ENCODE peak calls at places on chromosomes 6 and 20, in nine cellular contexts. Y is HCT116, S is spleen, F is K562, V is HepG2, O is endothelial cell of umbilical vein, Q is stomach, M is sigmoid colon, X is breast epithelium. U is an unnamed sample.

GRCh38 chr20:40650707-40651106 is 38.3 kb downstream of the MAFB start:
- DNase-seq in Y (no peak), S (no peak), F (no peak), V (no peak), O (peak), Q (no peak), M (no peak), X (no peak), U (no peak)

GRCh38 chr6:124968401-124968800 is 6.2 kb downstream of the RNF217 start:
- DNase-seq in Y (no peak), S (no peak), F (no peak), V (no peak), O (no peak), Q (no peak), M (no peak), X (no peak), U (no peak)

GRCh38 chr6:31383149-31383548 is 20.2 kb upstream of the MICA start:
- DNase-seq in Y (no peak), S (no peak), F (no peak), V (no peak), O (no peak), Q (no peak), M (no peak), X (no peak), U (no peak)

GRCh38 chr6:74368746-74369145 is 672.7 kb downstream of the CD109 start:
- DNase-seq in Y (no peak), S (no peak), F (no peak), V (no peak), O (no peak), Q (no peak), M (no peak), X (no peak), U (no peak)

GRCh38 chr6:168297643-168298042 is 21.9 kb downstream of the DACT2 start:
- DNase-seq in Y (no peak), S (peak), F (no peak), V (no peak), O (no peak), Q (no peak), M (no peak), X (no peak), U (no peak)

GRCh38 chr6:14066782-14067406 is 50.7 kb upstream of the CD83 start:
- DNase-seq in Y (peak), S (no peak), F (peak), V (peak), O (peak), Q (no peak), M (no peak), X (no peak), U (no peak)

GRCh38 chr6:68572525-68572924 is 62.6 kb upstream of the ADGRB3 start:
- DNase-seq in Y (no peak), S (no peak), F (peak), V (peak), O (no peak), Q (no peak), M (no peak), X (no peak), U (peak)

GRCh38 chr6:169380493-169380892 is 126.8 kb upstream of the THBS2 start:
- DNase-seq in Y (no peak), S (no peak), F (no peak), V (no peak), O (no peak), Q (no peak), M (no peak), X (no peak), U (no peak)

GRCh38 chr6:74578339-74578738 is 627.5 kb downstream of the COL12A1 start:
- DNase-seq in Y (no peak), S (no peak), F (no peak), V (no peak), O (peak), Q (no peak), M (no peak), X (no peak), U (no peak)

GRCh38 chr6:29829766-29830165 is 2.1 kb downstream of the HLA-G start:
- DNase-seq in Y (no peak), S (no peak), F (no peak), V (no peak), O (no peak), Q (no peak), M (no peak), X (no peak), U (no peak)

GRCh38 chr20:45289942-45290676 is 16.5 kb upstream of the RBPJL start:
- DNase-seq in Y (no peak), S (no peak), F (no peak), V (no peak), O (no peak), Q (no peak), M (no peak), X (no peak), U (no peak)

GRCh38 chr6:79158856-79159516 is 75.5 kb downstream of the HMGN3 start:
- DNase-seq in Y (no peak), S (no peak), F (no peak), V (peak), O (no peak), Q (no peak), M (no peak), X (no peak), U (no peak)

GRCh38 chr6:135212935-135213334 is 31.8 kb downstream of the MYB start:
- DNase-seq in Y (no peak), S (no peak), F (no peak), V (no peak), O (no peak), Q (no peak), M (no peak), X (no peak), U (no peak)

GRCh38 chr6:116975600-116975999 is 98.6 kb downstream of the RFX6 start:
- DNase-seq in Y (no peak), S (no peak), F (no peak), V (no peak), O (no peak), Q (no peak), M (no peak), X (no peak), U (no peak)

GRCh38 chr20:35145141-35145564 is 2.0 kb downstream of the EDEM2 start:
- DNase-seq in Y (peak), S (no peak), F (peak), V (peak), O (peak), Q (no peak), M (no peak), X (no peak), U (no peak)

GRCh38 chr20:571754-572331 is 28.3 kb upstream of the CSNK2A1 start:
- DNase-seq in Y (no peak), S (no peak), F (peak), V (no peak), O (no peak), Q (peak), M (peak), X (peak), U (peak)

GRCh38 chr6:147759088-147759487 is 250.6 kb downstream of the SAMD5 start:
- DNase-seq in Y (no peak), S (no peak), F (no peak), V (no peak), O (no peak), Q (no peak), M (no peak), X (no peak), U (no peak)

GRCh38 chr6:131949615-131949908 is 1.6 kb downstream of the CCN2 start:
- DNase-seq in Y (no peak), S (no peak), F (no peak), V (no peak), O (no peak), Q (no peak), M (no peak), X (no peak), U (no peak)

GRCh38 chr20:59835448-59836395 is 97.7 kb downstream of the SYCP2 start:
- DNase-seq in Y (no peak), S (peak), F (no peak), V (no peak), O (no peak), Q (no peak), M (peak), X (peak), U (no peak)

GRCh38 chr20:3797592-3798404 is 1.7 kb downstream of the CDC25B start:
- DNase-seq in Y (no peak), S (peak), F (peak), V (peak), O (no peak), Q (no peak), M (no peak), X (no peak), U (no peak)

GRCh38 chr6:76275746-76276145 is 203.3 kb upstream of the IMPG1 start:
- DNase-seq in Y (no peak), S (no peak), F (no peak), V (no peak), O (peak), Q (no peak), M (no peak), X (no peak), U (no peak)

GRCh38 chr6:31541059-31541657 is 645 bp downstream of the DDX39B start:
- DNase-seq in Y (no peak), S (no peak), F (peak), V (peak), O (no peak), Q (no peak), M (no peak), X (no peak), U (peak)

GRCh38 chr6:21747441-21747840 is 153.9 kb downstream of the SOX4 start:
- DNase-seq in Y (no peak), S (no peak), F (no peak), V (no peak), O (no peak), Q (no peak), M (no peak), X (no peak), U (no peak)

GRCh38 chr20:41444821-41445220 is 78.2 kb upstream of the EMILIN3 start:
- DNase-seq in Y (no peak), S (no peak), F (no peak), V (no peak), O (no peak), Q (no peak), M (no peak), X (no peak), U (no peak)

GRCh38 chr20:835220-836045 is 1.9 kb downstream of the FAM110A start:
- DNase-seq in Y (no peak), S (peak), F (peak), V (no peak), O (no peak), Q (peak), M (no peak), X (no peak), U (no peak)

GRCh38 chr6:166490671-166491500 is 95.6 kb downstream of the RAMACL start:
- DNase-seq in Y (no peak), S (peak), F (no peak), V (no peak), O (peak), Q (no peak), M (peak), X (no peak), U (peak)

GRCh38 chr6:21616005-21616404 is 22.5 kb downstream of the SOX4 start:
- DNase-seq in Y (no peak), S (no peak), F (no peak), V (no peak), O (peak), Q (no peak), M (no peak), X (no peak), U (no peak)

GRCh38 chr6:118735320-118735719 is 83.9 kb upstream of the CEP85L start:
- DNase-seq in Y (no peak), S (no peak), F (peak), V (peak), O (peak), Q (no peak), M (no peak), X (no peak), U (no peak)

GRCh38 chr6:170093658-170094596 is 197.0 kb downstream of the DLL1 start:
- DNase-seq in Y (no peak), S (peak), F (no peak), V (no peak), O (no peak), Q (peak), M (peak), X (peak), U (peak)

GRCh38 chr20:10708342-10709185 is 34.8 kb upstream of the JAG1 start:
- DNase-seq in Y (no peak), S (no peak), F (no peak), V (peak), O (peak), Q (no peak), M (no peak), X (no peak), U (no peak)

GRCh38 chr6:36343109-36343508 is 6.4 kb upstream of the BNIP5 start:
- DNase-seq in Y (no peak), S (no peak), F (no peak), V (no peak), O (no peak), Q (no peak), M (peak), X (no peak), U (no peak)

GRCh38 chr6:11772109-11772830 is 6.3 kb downstream of the ADTRP start:
- DNase-seq in Y (peak), S (no peak), F (no peak), V (no peak), O (peak), Q (no peak), M (peak), X (no peak), U (no peak)

GRCh38 chr6:1381397-1382330 is 7.7 kb upstream of the FOXF2 start:
- DNase-seq in Y (no peak), S (peak), F (peak), V (no peak), O (peak), Q (peak), M (no peak), X (no peak), U (peak)

GRCh38 chr20:5170341-5170740 is 43.5 kb downstream of the CDS2 start:
- DNase-seq in Y (no peak), S (no peak), F (no peak), V (no peak), O (no peak), Q (no peak), M (no peak), X (no peak), U (no peak)

GRCh38 chr6:64520050-64520449 is 884.4 kb downstream of the PHF3 start:
- DNase-seq in Y (no peak), S (no peak), F (no peak), V (no peak), O (peak), Q (no peak), M (no peak), X (no peak), U (no peak)

GRCh38 chr6:159691963-159692287 is 1.1 kb downstream of the SOD2 start:
- DNase-seq in Y (no peak), S (peak), F (peak), V (peak), O (no peak), Q (no peak), M (no peak), X (no peak), U (no peak)

GRCh38 chr6:72262254-72262653 is 359.6 kb upstream of the KCNQ5 start:
- DNase-seq in Y (no peak), S (no peak), F (no peak), V (no peak), O (peak), Q (no peak), M (no peak), X (no peak), U (no peak)

DNA sequence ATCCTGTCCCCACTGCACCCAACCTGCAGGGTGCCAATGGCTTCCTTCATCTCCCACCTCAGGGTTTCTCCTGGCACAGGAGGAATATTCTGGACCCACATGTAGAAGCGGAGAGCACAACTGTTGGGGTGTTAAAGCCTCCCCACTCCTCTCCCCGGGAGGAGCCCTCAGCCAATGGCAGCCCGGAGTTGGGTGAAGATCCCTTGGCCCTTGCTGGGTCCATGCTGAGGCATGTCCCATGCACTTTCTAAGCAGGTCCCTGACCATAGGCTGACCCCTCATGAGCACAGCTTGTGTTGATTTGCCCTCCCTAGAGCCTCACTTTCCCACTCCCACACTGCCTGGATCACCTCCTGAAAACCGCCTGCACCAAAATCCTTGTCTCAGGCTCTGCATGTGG is 97.2 kb upstream of the PMEPA1 start:
- DNase-seq in Y (no peak), S (peak), F (no peak), V (no peak), O (no peak), Q (no peak), M (no peak), X (no peak), U (no peak)
- TF ChIP-seq POLR2AphosphoS5 in Y (no peak), S (no peak), F (no peak), V (no peak), O (no peak), Q (no peak), M (no peak), X (no peak), U (no peak)

GRCh38 chr20:51542033-51542893 is at the start of gene NFATC2:
- DNase-seq in Y (no peak), S (peak), F (peak), V (peak), O (peak), Q (peak), M (no peak), X (no peak), U (peak)
- TF ChIP-seq POLR2A in Y (no peak), S (no peak), F (no peak), V (peak), O (no peak), Q (no peak), M (no peak), X (no peak), U (no peak)

DNA sequence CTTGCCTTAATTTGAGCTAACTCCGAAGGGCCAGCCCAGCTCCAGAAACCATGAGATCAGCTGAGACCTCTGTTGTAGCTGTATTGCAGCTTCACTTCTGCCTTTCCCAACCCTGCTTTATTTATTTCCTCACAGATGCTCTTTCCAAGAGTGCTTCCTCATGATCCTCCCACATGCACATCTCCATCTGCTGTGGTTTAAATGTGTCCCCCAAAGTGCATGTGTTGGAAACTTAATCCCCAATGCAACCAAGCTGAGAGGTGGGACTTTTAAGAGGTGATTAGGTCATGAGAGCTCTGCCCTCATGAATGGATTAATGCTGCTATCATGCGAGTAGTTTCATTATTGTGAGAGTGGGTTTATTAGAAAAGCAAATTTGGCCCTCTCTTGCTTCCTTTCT is 164.4 kb upstream of the TAB2 start:
- DNase-seq in Y (no peak), S (no peak), F (no peak), V (no peak), O (no peak), Q (no peak), M (no peak), X (no peak), U (no peak)
- H3K27ac ChIP-seq in Y (no peak), S (no peak), F (no peak), V (no peak), O (no peak), Q (no peak), M (no peak), X (no peak), U (no peak)

DNA sequence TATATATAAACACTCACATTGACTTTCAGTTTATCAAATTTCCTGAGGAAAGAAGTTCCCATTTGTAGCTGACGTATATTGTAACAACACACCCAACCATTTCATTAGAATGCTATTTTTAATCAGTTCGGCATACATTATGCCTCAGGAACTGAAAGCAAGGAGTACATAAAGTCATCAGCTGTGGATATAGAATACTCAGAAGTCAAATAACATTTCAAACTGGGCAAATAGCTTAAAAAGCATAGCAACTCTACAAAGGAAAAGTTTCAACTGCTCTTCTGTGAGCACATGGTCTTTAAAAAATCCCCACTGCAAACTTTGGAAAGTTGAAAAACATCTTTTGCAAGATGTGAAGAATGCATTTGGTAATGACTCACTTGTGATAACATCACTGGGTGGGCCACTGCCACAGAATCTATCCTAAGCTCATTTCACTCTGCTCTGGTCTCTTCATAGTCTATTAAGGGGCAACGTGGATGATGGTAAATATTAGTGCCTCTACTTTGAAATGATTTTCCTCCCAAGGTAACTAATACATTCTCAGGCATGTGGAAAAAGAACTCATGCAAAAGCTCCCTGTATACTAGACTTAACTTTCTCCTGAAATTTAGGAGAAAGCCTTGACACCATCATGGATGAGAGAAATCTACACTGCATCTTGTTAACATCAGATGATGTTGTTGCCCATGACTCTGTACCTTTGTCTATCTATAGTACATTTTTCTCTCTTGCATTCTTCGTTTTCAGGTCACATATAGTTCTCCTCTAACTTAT is 49.2 kb downstream of the FYN start:
- DNase-seq in Y (no peak), S (no peak), F (no peak), V (peak), O (peak), Q (no peak), M (no peak), X (no peak), U (no peak)
- TF ChIP-seq POLR2AphosphoS5 in Y (no peak), S (no peak), F (no peak), V (no peak), O (no peak), Q (no peak), M (no peak), X (no peak), U (peak)

GRCh38 chr6:43222418-43223059 is 6.7 kb downstream of the DNPH1 start:
- DNase-seq in Y (no peak), S (no peak), F (no peak), V (no peak), O (no peak), Q (no peak), M (peak), X (peak), U (peak)
- TF ChIP-seq POLR2A in Y (no peak), S (no peak), F (peak), V (peak), O (no peak), Q (no peak), M (no peak), X (no peak), U (no peak)

GRCh38 chr6:41064841-41065240 is 7.3 kb downstream of the OARD1 start:
- DNase-seq in Y (no peak), S (no peak), F (no peak), V (peak), O (no peak), Q (no peak), M (no peak), X (no peak), U (no peak)
- H3K27ac ChIP-seq in Y (no peak), S (no peak), F (no peak), V (peak), O (no peak), Q (peak), M (no peak), X (no peak), U (no peak)

GRCh38 chr20:19885981-19886665 is 128.1 kb downstream of the RIN2 start:
- DNase-seq in Y (no peak), S (no peak), F (no peak), V (peak), O (peak), Q (peak), M (peak), X (peak), U (peak)
- TF ChIP-seq POLR2AphosphoS5 in Y (no peak), S (peak), F (no peak), V (no peak), O (peak), Q (peak), M (no peak), X (no peak), U (peak)